ENCODE peak calls at places on chromosome 20, in eight cellular contexts. V, U, N, K, Z, F, G and A are unnamed samples.

GRCh38 chr20:53215166-53215565 is 243.0 kb downstream of the TSHZ2 start:
- DNase-seq in V (no peak), U (no peak), N (no peak), K (no peak), Z (no peak), F (no peak), G (no peak), A (no peak)

GRCh38 chr20:39822667-39823066 is 860.5 kb downstream of the DHX35 start:
- DNase-seq in V (no peak), U (no peak), N (no peak), K (no peak), Z (no peak), F (no peak), G (no peak), A (peak)

GRCh38 chr20:31570735-31571617 is 34.1 kb upstream of the ID1 start:
- DNase-seq in V (no peak), U (no peak), N (no peak), K (no peak), Z (no peak), F (no peak), G (no peak), A (no peak)

GRCh38 chr20:53914861-53915458 is 155.4 kb downstream of the BCAS1 start:
- DNase-seq in V (peak), U (no peak), N (no peak), K (no peak), Z (no peak), F (no peak), G (no peak), A (no peak)

GRCh38 chr20:53996584-53997486 is 73.6 kb downstream of the BCAS1 start:
- DNase-seq in V (no peak), U (no peak), N (no peak), K (no peak), Z (no peak), F (no peak), G (no peak), A (no peak)

GRCh38 chr20:4603724-4604123 is 118.0 kb upstream of the PRND start:
- DNase-seq in V (no peak), U (no peak), N (peak), K (no peak), Z (no peak), F (no peak), G (no peak), A (no peak)

GRCh38 chr20:62215991-62216635 is 4.0 kb downstream of the HRH3 start:
- DNase-seq in V (no peak), U (no peak), N (no peak), K (no peak), Z (no peak), F (no peak), G (no peak), A (no peak)

GRCh38 chr20:4341804-4342560 is 326.6 kb upstream of the RNF24 start:
- DNase-seq in V (no peak), U (no peak), N (peak), K (no peak), Z (no peak), F (no peak), G (no peak), A (peak)

GRCh38 chr20:4135385-4136077 is 120.2 kb upstream of the RNF24 start:
- DNase-seq in V (no peak), U (no peak), N (peak), K (no peak), Z (no peak), F (no peak), G (no peak), A (peak)

GRCh38 chr20:17419459-17419858 is 111.7 kb downstream of the BFSP1 start:
- DNase-seq in V (no peak), U (no peak), N (no peak), K (no peak), Z (no peak), F (no peak), G (no peak), A (no peak)

GRCh38 chr20:14312001-14312400 is 25.4 kb downstream of the FLRT3 start:
- DNase-seq in V (peak), U (no peak), N (no peak), K (no peak), Z (no peak), F (no peak), G (no peak), A (no peak)

GRCh38 chr20:543369-544152 is at the start of gene CSNK2A1:
- DNase-seq in V (peak), U (peak), N (peak), K (peak), Z (peak), F (peak), G (peak), A (peak)

GRCh38 chr20:8756410-8756809 is 312.5 kb upstream of the PLCB4 start:
- DNase-seq in V (no peak), U (no peak), N (peak), K (no peak), Z (no peak), F (no peak), G (no peak), A (peak)

GRCh38 chr20:12808006-12808567 is 200.7 kb upstream of the SPTLC3 start:
- DNase-seq in V (no peak), U (no peak), N (no peak), K (no peak), Z (no peak), F (no peak), G (no peak), A (no peak)

GRCh38 chr20:18255526-18255925 is 32.8 kb upstream of the ZNF133 start:
- DNase-seq in V (no peak), U (no peak), N (no peak), K (no peak), Z (no peak), F (no peak), G (no peak), A (no peak)

GRCh38 chr20:61045876-61046585 is 206.0 kb upstream of the CDH4 start:
- DNase-seq in V (no peak), U (no peak), N (no peak), K (no peak), Z (no peak), F (no peak), G (no peak), A (no peak)

GRCh38 chr20:3765171-3765887 is 2.2 kb downstream of the ADISSP start:
- DNase-seq in V (no peak), U (no peak), N (no peak), K (no peak), Z (no peak), F (no peak), G (no peak), A (no peak)

GRCh38 chr20:34922654-34923381 is 32.8 kb downstream of the GSS start:
- DNase-seq in V (no peak), U (no peak), N (peak), K (peak), Z (no peak), F (no peak), G (no peak), A (peak)

GRCh38 chr20:21189761-21190523 is 64.1 kb downstream of the KIZ start:
- DNase-seq in V (peak), U (no peak), N (no peak), K (no peak), Z (no peak), F (no peak), G (peak), A (no peak)

GRCh38 chr20:61924211-61924857 is 141.3 kb downstream of the TAF4 start:
- DNase-seq in V (no peak), U (no peak), N (no peak), K (no peak), Z (peak), F (no peak), G (no peak), A (no peak)

GRCh38 chr20:48749437-48749836 is 78.4 kb downstream of the PREX1 start:
- DNase-seq in V (no peak), U (no peak), N (no peak), K (no peak), Z (no peak), F (no peak), G (no peak), A (no peak)

GRCh38 chr20:62308102-62308822 is 5.5 kb downstream of the ADRM1 start:
- DNase-seq in V (no peak), U (no peak), N (no peak), K (no peak), Z (no peak), F (no peak), G (no peak), A (no peak)

GRCh38 chr20:46023148-46023484 is 5.9 kb upstream of the SLC12A5 start:
- DNase-seq in V (no peak), U (no peak), N (no peak), K (no peak), Z (no peak), F (no peak), G (no peak), A (no peak)

GRCh38 chr20:48284837-48285236 is 499.6 kb upstream of the SULF2 start:
- DNase-seq in V (no peak), U (no peak), N (peak), K (no peak), Z (no peak), F (no peak), G (no peak), A (peak)

GRCh38 chr20:9025643-9026042 is 43.2 kb upstream of the PLCB4 start:
- DNase-seq in V (no peak), U (no peak), N (no peak), K (no peak), Z (no peak), F (no peak), G (no peak), A (peak)

GRCh38 chr20:45890997-45891983 is at the start of the genes CTSA and NEURL2:
- DNase-seq in V (peak), U (peak), N (peak), K (peak), Z (peak), F (peak), G (peak), A (peak)

GRCh38 chr20:44364780-44365179 is 9.3 kb downstream of the HNF4A start:
- DNase-seq in V (no peak), U (no peak), N (no peak), K (no peak), Z (no peak), F (no peak), G (no peak), A (no peak)

GRCh38 chr20:3732327-3733118 is at the start of gene HSPA12B:
- DNase-seq in V (peak), U (no peak), N (no peak), K (no peak), Z (peak), F (no peak), G (no peak), A (no peak)

GRCh38 chr20:50982372-50982771 is 23.8 kb downstream of the MOCS3 start:
- DNase-seq in V (no peak), U (no peak), N (no peak), K (no peak), Z (no peak), F (no peak), G (no peak), A (peak)

GRCh38 chr20:12012241-12013222 is 94.8 kb downstream of the BTBD3 start:
- DNase-seq in V (peak), U (no peak), N (peak), K (no peak), Z (no peak), F (no peak), G (peak), A (peak)

GRCh38 chr20:14055127-14055742 is 59.9 kb downstream of the MACROD2 start:
- DNase-seq in V (peak), U (no peak), N (peak), K (no peak), Z (no peak), F (no peak), G (peak), A (peak)

GRCh38 chr20:35663813-35664543 is 722 bp downstream of the CPNE1 start:
- DNase-seq in V (peak), U (peak), N (no peak), K (peak), Z (peak), F (no peak), G (peak), A (peak)

GRCh38 chr20:9507544-9508239 is 6.7 kb upstream of the LAMP5 start:
- DNase-seq in V (peak), U (no peak), N (no peak), K (no peak), Z (no peak), F (no peak), G (no peak), A (no peak)

GRCh38 chr20:44460795-44461141 is 14.9 kb upstream of the TTPAL start:
- DNase-seq in V (peak), U (no peak), N (no peak), K (no peak), Z (no peak), F (no peak), G (no peak), A (peak)

GRCh38 chr20:40960101-40960500 is 68.5 kb upstream of the TOP1 start:
- DNase-seq in V (no peak), U (no peak), N (no peak), K (no peak), Z (no peak), F (no peak), G (no peak), A (no peak)

GRCh38 chr20:28562510-28562898 is 2695.0 kb upstream of the DEFB115 start:
- DNase-seq in V (peak), U (no peak), N (peak), K (no peak), Z (no peak), F (no peak), G (no peak), A (peak)

GRCh38 chr20:31867011-31867410 is 3.3 kb downstream of the DUSP15 start:
- DNase-seq in V (no peak), U (no peak), N (no peak), K (no peak), Z (no peak), F (no peak), G (no peak), A (no peak)

DNA sequence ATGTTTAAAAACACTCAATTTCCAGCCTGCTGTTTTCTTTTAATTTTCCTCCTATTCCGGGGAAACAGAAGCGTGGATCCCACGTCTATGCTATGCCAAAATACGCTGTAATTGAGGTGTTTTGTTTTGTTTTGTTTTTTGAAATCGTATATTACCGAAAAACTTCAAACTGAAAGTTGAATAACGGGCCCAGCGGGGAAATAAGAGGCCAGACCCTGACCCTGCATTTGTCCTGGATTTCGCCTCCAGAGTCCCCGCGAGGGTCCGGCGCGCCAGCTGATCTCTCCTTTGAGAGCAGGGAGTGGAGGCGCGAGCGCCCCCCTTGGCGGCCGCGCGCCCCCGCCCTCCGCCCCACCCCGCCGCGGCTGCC is 335 bp upstream of the BMP2 start:
- DNase-seq in V (peak), U (no peak), N (no peak), K (no peak), Z (no peak), F (no peak), G (no peak), A (no peak)
- H3K4me3 ChIP-seq in V (peak), U (no peak), N (peak), K (peak), Z (peak), F (peak), G (peak), A (peak)

GRCh38 chr20:15925376-15925775 is 647.9 kb downstream of the KIF16B start:
- DNase-seq in V (no peak), U (no peak), N (no peak), K (no peak), Z (no peak), F (no peak), G (no peak), A (no peak)

GRCh38 chr20:15923030-15923776 is 650.0 kb downstream of the KIF16B start:
- DNase-seq in V (no peak), U (no peak), N (no peak), K (no peak), Z (no peak), F (no peak), G (no peak), A (no peak)

GRCh38 chr20:15924556-15924955 is 648.7 kb downstream of the KIF16B start:
- DNase-seq in V (no peak), U (no peak), N (no peak), K (no peak), Z (no peak), F (no peak), G (no peak), A (no peak)

GRCh38 chr20:15919118-15919517 is 654.1 kb downstream of the KIF16B start:
- DNase-seq in V (no peak), U (no peak), N (no peak), K (no peak), Z (no peak), F (no peak), G (no peak), A (no peak)

GRCh38 chr20:15922556-15922955 is 650.7 kb downstream of the KIF16B start:
- DNase-seq in V (no peak), U (no peak), N (no peak), K (no peak), Z (no peak), F (no peak), G (no peak), A (no peak)
- H3K4me3 ChIP-seq in V (no peak), U (no peak), N (no peak), K (no peak), Z (no peak), F (no peak), G (no peak), A (no peak)

GRCh38 chr20:56986476-56986875 is 280.0 kb downstream of the BMP7 start:
- DNase-seq in V (no peak), U (no peak), N (no peak), K (no peak), Z (no peak), F (no peak), G (no peak), A (no peak)

GRCh38 chr20:56987992-56988391 is 278.4 kb downstream of the BMP7 start:
- DNase-seq in V (no peak), U (no peak), N (no peak), K (no peak), Z (no peak), F (no peak), G (no peak), A (no peak)

GRCh38 chr20:56985286-56985685 is 281.2 kb downstream of the BMP7 start:
- DNase-seq in V (no peak), U (no peak), N (no peak), K (no peak), Z (no peak), F (no peak), G (no peak), A (no peak)

GRCh38 chr20:56988446-56988845 is 278.0 kb downstream of the BMP7 start:
- DNase-seq in V (no peak), U (no peak), N (no peak), K (no peak), Z (no peak), F (no peak), G (no peak), A (no peak)

DNA sequence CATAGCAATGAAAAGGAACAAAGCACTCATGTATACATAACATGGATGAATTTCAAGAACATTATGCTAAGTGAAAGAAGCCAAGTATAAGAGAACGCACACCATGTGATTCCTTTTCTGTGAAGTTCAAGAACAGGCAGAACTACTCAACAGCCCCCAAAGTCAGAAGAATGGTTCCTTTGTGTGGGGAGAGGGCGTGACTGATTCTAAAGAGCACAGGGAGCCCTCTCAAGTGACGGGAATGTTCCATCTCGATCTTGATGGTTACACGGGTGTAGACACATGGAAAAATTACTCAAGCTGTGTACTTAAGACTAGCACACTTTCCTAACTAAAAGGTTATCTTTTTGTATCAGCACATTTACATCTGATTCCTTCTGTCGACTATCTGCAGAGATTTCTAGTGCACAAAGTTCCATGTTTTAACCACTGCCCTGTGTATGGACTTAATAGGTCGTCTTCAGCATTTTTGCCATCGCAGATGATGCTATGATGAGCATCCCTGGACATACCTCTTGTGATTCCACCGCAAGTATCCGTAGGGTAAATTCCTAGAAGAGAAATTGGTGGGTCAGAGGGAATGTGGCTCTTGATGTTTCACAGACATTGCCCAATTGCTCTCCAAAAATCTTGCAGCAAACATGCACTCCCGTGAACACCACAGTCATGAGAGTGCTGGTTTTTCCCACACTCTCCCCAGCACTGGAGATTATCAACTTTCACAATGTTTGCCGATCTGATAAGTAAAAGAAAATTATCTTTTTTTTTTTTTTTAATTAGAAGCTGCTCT is 279.3 kb downstream of the BMP7 start:
- DNase-seq in V (no peak), U (no peak), N (no peak), K (no peak), Z (no peak), F (no peak), G (no peak), A (peak)
- H3K4me3 ChIP-seq in V (no peak), U (no peak), N (no peak), K (no peak), Z (no peak), F (no peak), G (no peak), A (no peak)

DNA sequence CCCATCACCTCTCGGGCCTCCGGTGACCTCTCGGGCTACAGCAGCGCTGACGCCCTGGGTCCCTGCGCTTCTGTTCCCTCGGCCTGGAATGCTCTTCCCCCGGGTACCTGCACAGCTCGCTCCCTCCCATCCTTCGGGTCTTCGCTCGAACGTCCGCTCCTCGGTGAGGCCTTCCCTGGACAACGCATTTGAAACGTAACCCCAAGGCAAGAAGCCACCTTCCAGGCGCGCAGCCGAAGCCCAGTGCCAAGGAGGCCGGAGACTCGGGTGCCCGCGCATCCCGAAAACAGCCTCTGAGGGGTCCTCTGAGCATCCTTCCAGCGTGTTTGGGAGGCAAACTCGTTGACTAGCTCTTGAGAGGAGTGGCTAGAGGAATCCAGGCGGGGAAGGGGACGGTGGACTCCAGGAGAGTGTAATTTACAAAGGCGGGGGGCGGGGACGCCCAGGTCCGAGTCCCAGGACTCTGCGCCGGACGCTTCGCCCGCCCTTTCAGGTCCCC is 87.0 kb downstream of the ZFP64 start:
- DNase-seq in V (peak), U (no peak), N (no peak), K (no peak), Z (no peak), F (no peak), G (peak), A (peak)
- H3K4me3 ChIP-seq in V (peak), U (peak), N (peak), K (peak), Z (peak), F (peak), G (peak), A (peak)

GRCh38 chr20:63409066-63409833 is 48.1 kb upstream of the CHRNA4 start:
- DNase-seq in V (peak), U (no peak), N (no peak), K (no peak), Z (no peak), F (no peak), G (no peak), A (no peak)
- H3K4me3 ChIP-seq in V (no peak), U (no peak), N (no peak), K (no peak), Z (no peak), F (no peak), G (peak), A (no peak)

GRCh38 chr20:25541676-25542075 is 43.7 kb downstream of the NINL start:
- DNase-seq in V (no peak), U (no peak), N (no peak), K (no peak), Z (no peak), F (no peak), G (no peak), A (peak)

GRCh38 chr20:25539742-25540201 is 45.6 kb downstream of the NINL start:
- DNase-seq in V (no peak), U (no peak), N (no peak), K (no peak), Z (no peak), F (no peak), G (no peak), A (peak)

GRCh38 chr20:25537890-25538289 is 47.4 kb downstream of the NINL start:
- DNase-seq in V (no peak), U (no peak), N (no peak), K (no peak), Z (no peak), F (no peak), G (no peak), A (no peak)

GRCh38 chr20:25538838-25539665 is 46.3 kb downstream of the NINL start:
- DNase-seq in V (no peak), U (no peak), N (no peak), K (no peak), Z (no peak), F (no peak), G (no peak), A (no peak)

GRCh38 chr20:25540273-25540672 is 45.1 kb downstream of the NINL start:
- DNase-seq in V (peak), U (no peak), N (no peak), K (no peak), Z (no peak), F (no peak), G (peak), A (peak)
- H3K4me3 ChIP-seq in V (no peak), U (no peak), N (peak), K (peak), Z (peak), F (peak), G (no peak), A (peak)